ENCODE peak calls at places on chromosomes 5 and 9, in five cellular contexts. One of them, this sample, is unnamed.

GRCh38 chr5:8907168-8907868 is 638.6 kb downstream of the SEMA5A start:
- DNase-seq in mesenteric fat pad: no peak
- DNase-seq in mammary epithelial cell: peak
- DNase-seq in neural progenitor cell: no peak
- DNase-seq in CD4-positive, alpha-beta T cell: no peak
- DNase-seq in this sample: no peak

GRCh38 chr5:3324421-3325101 is 271.1 kb upstream of the IRX1 start:
- DNase-seq in mesenteric fat pad: no peak
- DNase-seq in mammary epithelial cell: no peak
- DNase-seq in neural progenitor cell: peak
- DNase-seq in CD4-positive, alpha-beta T cell: no peak
- DNase-seq in this sample: no peak

GRCh38 chr5:126656397-126657007 is 55.8 kb downstream of the PHAX start:
- DNase-seq in mesenteric fat pad: no peak
- DNase-seq in mammary epithelial cell: no peak
- DNase-seq in neural progenitor cell: peak
- DNase-seq in CD4-positive, alpha-beta T cell: no peak
- DNase-seq in this sample: no peak

GRCh38 chr5:61313960-61314681 is 17.9 kb upstream of the ZSWIM6 start:
- DNase-seq in mesenteric fat pad: no peak
- DNase-seq in mammary epithelial cell: peak
- DNase-seq in neural progenitor cell: no peak
- DNase-seq in CD4-positive, alpha-beta T cell: no peak
- DNase-seq in this sample: no peak

GRCh38 chr9:97635026-97635425 is 1.4 kb downstream of the NCBP1 start:
- DNase-seq in mesenteric fat pad: no peak
- DNase-seq in mammary epithelial cell: no peak
- DNase-seq in neural progenitor cell: no peak
- DNase-seq in CD4-positive, alpha-beta T cell: no peak
- DNase-seq in this sample: no peak

GRCh38 chr5:91018712-91019371 is 364.3 kb downstream of the ARRDC3 start:
- DNase-seq in mesenteric fat pad: no peak
- DNase-seq in mammary epithelial cell: no peak
- DNase-seq in neural progenitor cell: no peak
- DNase-seq in CD4-positive, alpha-beta T cell: no peak
- DNase-seq in this sample: no peak

GRCh38 chr9:20848490-20848889 is 164.4 kb downstream of the FOCAD start:
- DNase-seq in mesenteric fat pad: no peak
- DNase-seq in mammary epithelial cell: no peak
- DNase-seq in neural progenitor cell: no peak
- DNase-seq in CD4-positive, alpha-beta T cell: no peak
- DNase-seq in this sample: no peak

GRCh38 chr9:112601646-112602045 is 115.0 kb downstream of the KIAA1958 start:
- DNase-seq in mesenteric fat pad: no peak
- DNase-seq in mammary epithelial cell: no peak
- DNase-seq in neural progenitor cell: no peak
- DNase-seq in CD4-positive, alpha-beta T cell: no peak
- DNase-seq in this sample: no peak

GRCh38 chr9:127124792-127125191 is 2.4 kb upstream of the ANGPTL2 start:
- DNase-seq in mesenteric fat pad: peak
- DNase-seq in mammary epithelial cell: no peak
- DNase-seq in neural progenitor cell: no peak
- DNase-seq in CD4-positive, alpha-beta T cell: no peak
- DNase-seq in this sample: no peak

GRCh38 chr9:34279431-34279830 is 49.6 kb downstream of the KIF24 start:
- DNase-seq in mesenteric fat pad: no peak
- DNase-seq in mammary epithelial cell: peak
- DNase-seq in neural progenitor cell: no peak
- DNase-seq in CD4-positive, alpha-beta T cell: no peak
- DNase-seq in this sample: no peak

GRCh38 chr9:1332161-1332560 is 282.0 kb downstream of the DMRT2 start:
- DNase-seq in mesenteric fat pad: no peak
- DNase-seq in mammary epithelial cell: no peak
- DNase-seq in neural progenitor cell: no peak
- DNase-seq in CD4-positive, alpha-beta T cell: no peak
- DNase-seq in this sample: no peak

GRCh38 chr5:67773439-67773988 is 442.0 kb upstream of the PIK3R1 start:
- DNase-seq in mesenteric fat pad: no peak
- DNase-seq in mammary epithelial cell: peak
- DNase-seq in neural progenitor cell: peak
- DNase-seq in CD4-positive, alpha-beta T cell: no peak
- DNase-seq in this sample: no peak

GRCh38 chr9:91515074-91515687 is 91.5 kb upstream of the NFIL3 start:
- DNase-seq in mesenteric fat pad: no peak
- DNase-seq in mammary epithelial cell: peak
- DNase-seq in neural progenitor cell: no peak
- DNase-seq in CD4-positive, alpha-beta T cell: no peak
- DNase-seq in this sample: no peak

GRCh38 chr5:163478126-163478981 is 17.9 kb downstream of the HMMR start:
- DNase-seq in mesenteric fat pad: no peak
- DNase-seq in mammary epithelial cell: peak
- DNase-seq in neural progenitor cell: no peak
- DNase-seq in CD4-positive, alpha-beta T cell: no peak
- DNase-seq in this sample: no peak

GRCh38 chr5:94375801-94376200 is 242.6 kb downstream of the KIAA0825 start:
- DNase-seq in mesenteric fat pad: no peak
- DNase-seq in mammary epithelial cell: no peak
- DNase-seq in neural progenitor cell: no peak
- DNase-seq in CD4-positive, alpha-beta T cell: no peak
- DNase-seq in this sample: no peak

GRCh38 chr9:84990416-84990815 is 320.9 kb downstream of the NTRK2 start:
- DNase-seq in mesenteric fat pad: no peak
- DNase-seq in mammary epithelial cell: peak
- DNase-seq in neural progenitor cell: peak
- DNase-seq in CD4-positive, alpha-beta T cell: no peak
- DNase-seq in this sample: no peak